ENCODE peak calls at places on chromosomes 2 and 18, in seven cellular contexts. F is tibial nerve, J is NCI-H345, U is hypothalamus, O is gastrocnemius medialis, G is foreskin fibroblast, M is lower leg skin. T is an unnamed sample.

GRCh38 chr2:229071292-229071976 is 199.7 kb downstream of the PID1 start:
- DNase-seq in F (no peak), J (no peak), U (no peak), O (no peak), G (peak), M (no peak), T (no peak)

GRCh38 chr2:43178602-43179542 is 47.5 kb downstream of the ZFP36L2 start:
- DNase-seq in F (peak), J (peak), U (no peak), O (peak), G (peak), M (peak), T (peak)

GRCh38 chr2:187553908-187554703 is at the start of gene TFPI:
- DNase-seq in F (peak), J (no peak), U (no peak), O (peak), G (peak), M (no peak), T (peak)

GRCh38 chr2:218022131-218022850 is 19.5 kb upstream of the TNS1 start:
- DNase-seq in F (no peak), J (no peak), U (no peak), O (no peak), G (no peak), M (peak), T (no peak)

GRCh38 chr2:226529556-226529955 is 270.1 kb downstream of the IRS1 start:
- DNase-seq in F (no peak), J (no peak), U (no peak), O (no peak), G (no peak), M (no peak), T (no peak)

GRCh38 chr2:50328680-50329079 is 703.3 kb downstream of the NRXN1 start:
- DNase-seq in F (no peak), J (no peak), U (no peak), O (no peak), G (no peak), M (no peak), T (no peak)

GRCh38 chr2:137888845-137889244 is 75.4 kb upstream of the HNMT start:
- DNase-seq in F (no peak), J (peak), U (peak), O (no peak), G (peak), M (no peak), T (no peak)

GRCh38 chr2:159933727-159934049 is 128.7 kb downstream of the PLA2R1 start:
- DNase-seq in F (no peak), J (no peak), U (no peak), O (no peak), G (no peak), M (no peak), T (peak)

GRCh38 chr2:143397886-143398614 is 268.8 kb downstream of the ARHGAP15 start:
- DNase-seq in F (no peak), J (peak), U (no peak), O (no peak), G (peak), M (no peak), T (no peak)

GRCh38 chr2:56191617-56192016 is 7.8 kb downstream of the CCDC85A start:
- DNase-seq in F (no peak), J (peak), U (peak), O (no peak), G (peak), M (no peak), T (no peak)

GRCh38 chr2:119352357-119352756 is 14.3 kb downstream of the C2orf76 start:
- DNase-seq in F (no peak), J (no peak), U (no peak), O (peak), G (no peak), M (no peak), T (no peak)

GRCh38 chr2:85595378-85596232 is at the start of gene RNF181:
- DNase-seq in F (peak), J (peak), U (peak), O (peak), G (peak), M (peak), T (peak)

GRCh38 chr2:109727929-109728447 is 66.1 kb upstream of the RGPD5 start:
- DNase-seq in F (no peak), J (no peak), U (no peak), O (no peak), G (no peak), M (peak), T (no peak)

GRCh38 chr2:111923271-111923670 is 24.9 kb downstream of the MERTK start:
- DNase-seq in F (no peak), J (no peak), U (no peak), O (no peak), G (peak), M (no peak), T (no peak)

GRCh38 chr2:198546091-198546490 is 741.7 kb downstream of the PLCL1 start:
- DNase-seq in F (no peak), J (peak), U (no peak), O (no peak), G (peak), M (no peak), T (no peak)

GRCh38 chr2:105645031-105645940 is 99.4 kb upstream of the NCK2 start:
- DNase-seq in F (no peak), J (no peak), U (no peak), O (no peak), G (no peak), M (peak), T (no peak)

GRCh38 chr2:128422571-128422970 is 103.9 kb upstream of the HS6ST1 start:
- DNase-seq in F (no peak), J (no peak), U (no peak), O (no peak), G (peak), M (peak), T (no peak)

GRCh38 chr2:41965886-41966285 is 81.9 kb upstream of the PKDCC start:
- DNase-seq in F (peak), J (no peak), U (no peak), O (peak), G (peak), M (peak), T (no peak)

GRCh38 chr2:143357956-143358355 is 228.7 kb downstream of the ARHGAP15 start:
- DNase-seq in F (no peak), J (no peak), U (no peak), O (peak), G (no peak), M (peak), T (no peak)

GRCh38 chr18:62944454-62944853 is 229.1 kb downstream of the PHLPP1 start:
- DNase-seq in F (no peak), J (no peak), U (no peak), O (no peak), G (peak), M (no peak), T (no peak)

GRCh38 chr2:72961036-72961720 is 43.9 kb downstream of the EMX1 start:
- DNase-seq in F (no peak), J (no peak), U (no peak), O (no peak), G (no peak), M (no peak), T (no peak)

GRCh38 chr2:126769118-126769517 is 113.2 kb downstream of the GYPC start:
- DNase-seq in F (no peak), J (no peak), U (no peak), O (no peak), G (no peak), M (peak), T (no peak)

GRCh38 chr2:217827430-217828201 is 175.2 kb downstream of the TNS1 start:
- DNase-seq in F (no peak), J (no peak), U (no peak), O (peak), G (no peak), M (no peak), T (no peak)

GRCh38 chr2:231711677-231712461 is 3.5 kb downstream of the PTMA start:
- DNase-seq in F (no peak), J (no peak), U (no peak), O (no peak), G (peak), M (no peak), T (no peak)

GRCh38 chr18:41072946-41073345 is 882.1 kb upstream of the PIK3C3 start:
- DNase-seq in F (no peak), J (no peak), U (no peak), O (no peak), G (peak), M (no peak), T (no peak)

GRCh38 chr2:205245652-205246051 is 436.6 kb upstream of the NRP2 start:
- DNase-seq in F (no peak), J (no peak), U (no peak), O (no peak), G (peak), M (no peak), T (no peak)

GRCh38 chr18:48098007-48098406 is 167.5 kb upstream of the SMAD2 start:
- DNase-seq in F (no peak), J (no peak), U (no peak), O (no peak), G (no peak), M (no peak), T (no peak)

GRCh38 chr18:11747286-11747685 is 58.2 kb downstream of the GNAL start:
- DNase-seq in F (no peak), J (no peak), U (no peak), O (no peak), G (no peak), M (no peak), T (no peak)

GRCh38 chr2:195488567-195488966 is 168.5 kb upstream of the SLC39A10 start:
- DNase-seq in F (no peak), J (no peak), U (no peak), O (no peak), G (peak), M (no peak), T (no peak)

GRCh38 chr18:10032331-10032979 is 118.6 kb downstream of the VAPA start:
- DNase-seq in F (no peak), J (no peak), U (peak), O (no peak), G (no peak), M (peak), T (no peak)

GRCh38 chr2:218332288-218332687 is 24.4 kb upstream of the CATIP start:
- DNase-seq in F (no peak), J (no peak), U (no peak), O (no peak), G (no peak), M (no peak), T (peak)

GRCh38 chr2:145546091-145546490 is 1026.2 kb upstream of the ZEB2 start:
- DNase-seq in F (no peak), J (no peak), U (no peak), O (no peak), G (peak), M (no peak), T (no peak)

GRCh38 chr2:176388886-176389285 is 119.6 kb downstream of the MTX2 start:
- DNase-seq in F (no peak), J (no peak), U (no peak), O (no peak), G (peak), M (no peak), T (no peak)

GRCh38 chr2:114518738-114519137 is 76.3 kb downstream of the DPP10 start:
- DNase-seq in F (no peak), J (no peak), U (no peak), O (no peak), G (no peak), M (no peak), T (no peak)

GRCh38 chr2:95310651-95311050 is 13.5 kb downstream of the KCNIP3 start:
- DNase-seq in F (no peak), J (no peak), U (no peak), O (no peak), G (no peak), M (no peak), T (no peak)

GRCh38 chr2:173327421-173327820 is 27.3 kb upstream of the CDCA7 start:
- DNase-seq in F (no peak), J (no peak), U (no peak), O (no peak), G (no peak), M (no peak), T (no peak)

T was measured in HL-60.